ENCODE peak calls at places on chromosomes 13 and 19, in seven cellular contexts. C is aorta; X is cardiac muscle cell; W is CD4-positive, CD25-positive, alpha-beta regulatory T cell; E is astrocyte of the spinal cord; D is A549; R is adrenal gland. I is an unnamed sample.

GRCh38 chr13:110907951-110908898 is 6.6 kb downstream of the ANKRD10 start:
- DNase-seq in C (no peak), X (peak), W (no peak), E (no peak), D (peak), R (peak), I (peak)

GRCh38 chr19:51550848-51551672 is 19.6 kb upstream of the SIGLEC6 start:
- DNase-seq in C (no peak), X (no peak), W (no peak), E (no peak), D (no peak), R (no peak), I (no peak)

GRCh38 chr19:35037716-35038622 is 3.6 kb upstream of the HPN start:
- DNase-seq in C (no peak), X (peak), W (no peak), E (no peak), D (no peak), R (peak), I (peak)

GRCh38 chr13:102726430-102726829 is 31.6 kb upstream of the METTL21C start:
- DNase-seq in C (no peak), X (no peak), W (no peak), E (peak), D (peak), R (no peak), I (no peak)

GRCh38 chr13:27617801-27618411 is 2.4 kb downstream of the LNX2 start:
- DNase-seq in C (no peak), X (no peak), W (no peak), E (no peak), D (no peak), R (no peak), I (no peak)

GRCh38 chr19:4099054-4099764 is 24.7 kb downstream of the MAP2K2 start:
- DNase-seq in C (no peak), X (no peak), W (no peak), E (no peak), D (no peak), R (no peak), I (no peak)

GRCh38 chr19:27821418-27822018 is 1391.4 kb downstream of the UQCRFS1 start:
- DNase-seq in C (no peak), X (no peak), W (no peak), E (no peak), D (no peak), R (no peak), I (no peak)

GRCh38 chr19:2273356-2274184 is 8.4 kb downstream of the PEAK3 start:
- DNase-seq in C (peak), X (peak), W (peak), E (peak), D (peak), R (peak), I (peak)

GRCh38 chr13:109647046-109647445 is 139.3 kb downstream of the IRS2 start:
- DNase-seq in C (no peak), X (peak), W (no peak), E (peak), D (peak), R (no peak), I (peak)

GRCh38 chr19:369876-370275 is 25.3 kb upstream of the MIER2 start:
- DNase-seq in C (no peak), X (no peak), W (no peak), E (no peak), D (no peak), R (no peak), I (no peak)

GRCh38 chr13:97226788-97227627 is 4.9 kb downstream of the MBNL2 start:
- DNase-seq in C (no peak), X (peak), W (peak), E (no peak), D (no peak), R (peak), I (no peak)

GRCh38 chr13:21395953-21396352 is 63.1 kb downstream of the ZDHHC20 start:
- DNase-seq in C (no peak), X (no peak), W (no peak), E (no peak), D (no peak), R (no peak), I (no peak)

GRCh38 chr13:48496796-48497195 is 36.1 kb downstream of the RCBTB2 start:
- DNase-seq in C (no peak), X (no peak), W (no peak), E (no peak), D (no peak), R (no peak), I (no peak)

DNA sequence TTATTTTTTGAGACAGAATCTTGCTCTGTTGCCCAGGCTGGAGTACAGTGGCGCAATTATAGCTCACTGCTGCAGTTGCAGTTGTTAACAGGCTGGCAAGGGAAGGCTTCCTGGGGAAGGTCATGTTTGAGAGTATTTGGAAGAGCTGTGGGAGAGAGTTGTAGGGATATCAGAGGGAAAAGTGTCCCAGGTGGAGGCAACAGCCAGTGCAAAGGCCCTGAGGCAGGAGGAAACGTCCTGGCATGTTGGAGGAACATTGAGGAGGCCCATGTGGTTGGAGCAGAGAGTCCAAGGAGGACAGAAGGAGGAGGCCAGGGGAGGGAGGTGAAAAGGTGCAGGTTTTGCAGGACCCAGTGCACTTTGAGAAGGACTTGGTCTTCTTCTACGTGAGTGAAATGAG is 2.2 kb upstream of the DUS3L start:
- DNase-seq in C (no peak), X (no peak), W (no peak), E (no peak), D (no peak), R (no peak), I (no peak)
- H3K4me3 ChIP-seq in C (no peak), X (no peak), W (no peak), E (no peak), D (no peak), R (no peak), I (no peak)

GRCh38 chr19:10625762-10626138 is 397 bp downstream of the SLC44A2 start:
- DNase-seq in C (no peak), X (no peak), W (no peak), E (no peak), D (no peak), R (no peak), I (no peak)

GRCh38 chr19:10621966-10622365 is 3.4 kb upstream of the SLC44A2 start:
- DNase-seq in C (no peak), X (no peak), W (no peak), E (no peak), D (no peak), R (no peak), I (no peak)

GRCh38 chr19:10625003-10625761 is at the start of gene SLC44A2:
- DNase-seq in C (peak), X (peak), W (no peak), E (peak), D (no peak), R (peak), I (peak)

GRCh38 chr19:10620786-10621185 is 4.6 kb upstream of the SLC44A2 start:
- DNase-seq in C (no peak), X (no peak), W (no peak), E (no peak), D (no peak), R (no peak), I (no peak)

DNA sequence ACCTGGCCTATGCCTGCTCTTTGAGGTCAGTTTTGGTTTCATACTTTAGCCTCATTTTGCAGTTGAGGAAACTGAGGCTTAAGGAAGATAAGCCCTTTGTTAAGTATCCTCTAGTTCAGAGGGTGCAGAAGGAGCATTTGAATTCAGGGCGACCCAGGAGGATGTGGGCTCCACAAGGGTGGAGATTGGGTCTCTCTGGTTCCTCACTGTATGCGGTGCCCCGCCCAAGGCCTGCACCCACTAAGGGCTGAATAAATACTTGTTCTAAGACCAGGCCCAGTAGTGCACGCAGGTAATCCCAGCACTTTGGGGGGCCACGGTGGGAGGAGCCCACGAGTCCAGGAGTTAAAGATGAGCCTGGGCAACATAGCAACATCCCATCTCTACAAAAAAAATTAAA is 768 bp upstream of the SLC44A2 start:
- DNase-seq in C (no peak), X (no peak), W (no peak), E (no peak), D (no peak), R (no peak), I (no peak)
- H3K4me3 ChIP-seq in C (no peak), X (no peak), W (peak), E (peak), D (no peak), R (no peak), I (peak)

GRCh38 chr19:36564391-36564790 is 8.7 kb downstream of the ZNF529 start:
- DNase-seq in C (no peak), X (no peak), W (no peak), E (no peak), D (no peak), R (no peak), I (no peak)
- H3K4me3 ChIP-seq in C (no peak), X (no peak), W (peak), E (no peak), D (no peak), R (no peak), I (no peak)

GRCh38 chr19:57719901-57720519 is 7.4 kb downstream of the ZNF671 start:
- DNase-seq in C (no peak), X (no peak), W (no peak), E (no peak), D (no peak), R (no peak), I (no peak)
- H3K4me3 ChIP-seq in C (no peak), X (no peak), W (no peak), E (no peak), D (no peak), R (no peak), I (no peak)